ENCODE peak calls at places on chromosomes 7 and 10, in four cellular contexts. W is K562, D is GM12878, F is HepG2. E is an unnamed sample.

GRCh38 chr7:66671034-66671433 is 42.4 kb downstream of the KCTD7 start:
- DNase-seq in F (no peak), W (no peak), D (no peak), E (no peak)

GRCh38 chr10:78277734-78278404 is 244.2 kb downstream of the RPS24 start:
- DNase-seq in W (no peak), F (no peak), D (no peak), E (no peak)

GRCh38 chr7:12391922-12392615 is 11.6 kb downstream of the VWDE start:
- DNase-seq in D (no peak), F (no peak), W (no peak), E (no peak)

GRCh38 chr7:146948708-146949107 is 832.1 kb downstream of the CNTNAP2 start:
- DNase-seq in D (no peak), W (no peak), F (no peak), E (no peak)

GRCh38 chr10:92691591-92692084 is 1.9 kb downstream of the HHEX start:
- DNase-seq in F (no peak), W (peak), D (no peak), E (peak)

GRCh38 chr10:127945335-127945734 is 38.4 kb downstream of the PTPRE start:
- DNase-seq in D (no peak), W (no peak), F (no peak), E (no peak)

GRCh38 chr7:42065942-42066341 is 171.1 kb downstream of the GLI3 start:
- DNase-seq in D (no peak), W (no peak), F (no peak), E (no peak)

GRCh38 chr7:88239852-88240251 is 20.0 kb upstream of the SRI start:
- DNase-seq in F (no peak), D (no peak), W (no peak), E (no peak)

GRCh38 chr10:52644678-52645434 is 127.7 kb downstream of the MBL2 start:
- DNase-seq in D (no peak), F (peak), W (peak), E (peak)

GRCh38 chr10:69733791-69734261 is 67.9 kb upstream of the COL13A1 start:
- DNase-seq in F (no peak), W (peak), D (no peak), E (no peak)

GRCh38 chr7:157490465-157490912 is 153.7 kb downstream of the DNAJB6 start:
- DNase-seq in W (peak), D (peak), F (peak), E (no peak)

GRCh38 chr7:93843260-93843659 is 47.3 kb downstream of the TFPI2 start:
- DNase-seq in W (no peak), F (no peak), D (no peak), E (no peak)

GRCh38 chr7:29991937-29992336 is 2.3 kb upstream of the SCRN1 start:
- DNase-seq in F (no peak), W (no peak), D (no peak), E (no peak)

GRCh38 chr10:17954856-17955255 is 3.1 kb downstream of the SLC39A12 start:
- DNase-seq in W (no peak), D (no peak), F (no peak), E (no peak)

GRCh38 chr10:69334258-69335062 is 56.2 kb downstream of the HK1 start:
- DNase-seq in W (peak), D (no peak), F (no peak), E (no peak)

GRCh38 chr10:3612183-3613001 is 172.6 kb downstream of the KLF6 start:
- DNase-seq in D (no peak), F (no peak), W (no peak), E (no peak)

GRCh38 chr7:73838642-73839041 is 3.7 kb downstream of the METTL27 start:
- DNase-seq in W (no peak), F (no peak), D (no peak), E (no peak)

GRCh38 chr10:35127289-35127891 is 744 bp downstream of the CREM start:
- DNase-seq in W (peak), D (no peak), F (peak), E (peak)

GRCh38 chr7:76364198-76364584 is 5.4 kb upstream of the YWHAG start:
- DNase-seq in D (no peak), F (no peak), W (no peak), E (no peak)

GRCh38 chr7:122013070-122013469 is 131.0 kb downstream of the AASS start:
- DNase-seq in D (no peak), W (no peak), F (no peak), E (no peak)

GRCh38 chr7:75856562-75856961 is 22.3 kb upstream of the RHBDD2 start:
- DNase-seq in W (no peak), D (no peak), F (no peak), E (no peak)

GRCh38 chr10:11819027-11819426 is 4.1 kb upstream of the PROSER2 start:
- DNase-seq in D (no peak), W (no peak), F (no peak), E (no peak)

GRCh38 chr7:138006106-138006505 is 4.2 kb upstream of the CREB3L2 start:
- DNase-seq in D (no peak), W (no peak), F (no peak), E (no peak)

GRCh38 chr7:157046681-157047080 is 36.2 kb upstream of the MNX1 start:
- DNase-seq in D (no peak), W (peak), F (no peak), E (no peak)

GRCh38 chr10:97065128-97065527 is 120.6 kb downstream of the SLIT1 start:
- DNase-seq in F (no peak), W (no peak), D (no peak), E (no peak)

GRCh38 chr10:62380002-62380401 is 5.8 kb downstream of the ZNF365 start:
- DNase-seq in W (no peak), D (no peak), F (peak), E (no peak)

GRCh38 chr10:132714096-132714721 is 71.7 kb downstream of the NKX6-2 start:
- DNase-seq in W (no peak), F (no peak), D (no peak), E (peak)

GRCh38 chr10:30059209-30060107 is at the start of gene JCAD:
- DNase-seq in F (no peak), D (no peak), W (peak), E (peak)

GRCh38 chr10:61882621-61883375 is 18.7 kb upstream of the ARID5B start:
- DNase-seq in D (no peak), F (no peak), W (no peak), E (no peak)

GRCh38 chr10:74883428-74883827 is 57.0 kb downstream of the KAT6B start:
- DNase-seq in F (no peak), D (no peak), W (no peak), E (no peak)
- TF ChIP-seq ETV6 in F (no peak), D (no peak), W (no peak), E (no peak)

GRCh38 chr7:14054125-14054524 is 64.7 kb upstream of the ETV1 start:
- DNase-seq in F (no peak), D (no peak), W (no peak), E (no peak)
- TF ChIP-seq MAX in F (no peak), D (no peak), W (no peak), E (no peak)

DNA sequence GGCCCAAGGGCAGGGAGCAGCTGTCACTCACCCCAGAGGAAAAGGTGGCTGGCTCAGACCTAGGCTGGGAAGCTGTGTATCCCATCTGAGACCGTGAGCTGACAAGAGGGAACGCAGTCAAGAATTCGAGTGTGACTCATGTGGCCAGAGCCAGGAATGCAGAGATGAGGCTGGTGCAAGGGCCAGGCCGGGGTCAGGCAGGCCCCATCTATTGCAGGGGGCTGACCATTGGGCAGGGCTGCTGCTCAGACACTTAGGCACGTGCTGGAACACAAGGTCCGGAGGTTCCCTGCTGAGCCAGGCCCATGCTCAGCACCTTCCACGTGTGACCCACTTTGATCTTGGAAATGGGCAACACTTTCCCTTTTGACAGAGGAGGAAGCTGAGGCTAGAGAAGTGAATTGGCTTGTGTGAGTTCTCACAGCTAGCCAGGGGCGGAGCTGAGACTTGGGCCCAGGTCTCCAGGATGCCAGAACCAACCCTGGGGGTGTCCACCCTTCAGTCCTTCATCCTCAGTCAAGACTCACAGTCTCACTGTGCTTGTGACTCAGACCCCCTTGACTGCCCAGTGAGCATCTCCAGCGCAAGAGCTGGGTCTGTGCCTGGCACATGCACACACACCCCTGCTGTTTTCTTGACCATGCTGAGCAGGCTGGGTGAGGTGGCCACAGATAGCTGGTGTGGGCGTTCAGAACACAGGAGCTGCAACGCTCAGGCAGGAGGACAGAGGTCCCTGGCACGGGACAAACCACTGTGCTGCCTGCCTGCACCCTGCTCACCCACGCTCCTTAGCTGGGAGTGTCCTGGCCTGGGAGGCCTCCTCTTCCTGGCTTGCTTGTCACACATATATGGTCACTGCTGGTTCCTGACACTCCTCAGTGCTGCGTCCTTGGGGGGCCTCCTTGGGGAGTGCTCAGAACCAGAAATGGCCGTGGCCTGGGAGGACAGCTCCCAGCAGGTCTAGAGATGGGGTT is 47.6 kb upstream of the PPIF start:
- DNase-seq in W (no peak), F (no peak), D (no peak), E (no peak)
- TF ChIP-seq ETV6 in W (no peak), F (no peak), D (no peak), E (no peak)

GRCh38 chr7:8037151-8037550 is 68.6 kb downstream of the GLCCI1 start:
- DNase-seq in F (no peak), W (no peak), D (no peak), E (no peak)
- TF ChIP-seq MAX in F (no peak), W (no peak), D (no peak), E (no peak)

DNA sequence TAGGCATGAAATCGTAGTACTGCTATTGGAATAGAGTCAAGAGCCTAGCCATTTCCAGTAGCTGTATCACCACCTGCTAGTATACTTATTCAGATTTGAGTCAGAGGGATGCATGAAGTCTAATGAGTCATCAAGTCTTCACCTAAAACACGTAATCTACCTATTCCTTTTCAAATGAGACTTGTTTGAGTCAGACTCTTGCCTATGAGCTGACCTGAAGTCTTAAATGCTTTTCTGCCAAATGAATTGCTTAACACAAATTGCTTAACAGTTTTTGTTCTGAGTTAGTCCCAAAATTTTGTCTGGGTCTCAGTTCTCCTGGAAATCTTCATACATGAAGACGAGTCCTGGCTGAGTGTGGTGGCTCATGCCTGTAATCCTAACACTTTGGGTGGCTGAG is 165.2 kb downstream of the GNAT3 start:
- DNase-seq in F (no peak), W (no peak), D (no peak), E (no peak)
- TF ChIP-seq ETV6 in F (no peak), W (no peak), D (no peak), E (no peak)

GRCh38 chr10:116557305-116557880 is 11.7 kb downstream of the PNLIP start:
- DNase-seq in W (no peak), F (no peak), D (no peak), E (no peak)

GRCh38 chr10:116554628-116555027 is 8.9 kb downstream of the PNLIP start:
- DNase-seq in F (no peak), D (no peak), W (no peak), E (no peak)

GRCh38 chr10:116555882-116556281 is 10.2 kb downstream of the PNLIP start:
- DNase-seq in F (no peak), W (no peak), D (no peak), E (no peak)

GRCh38 chr10:116548301-116548700 is 2.6 kb downstream of the PNLIP start:
- DNase-seq in F (no peak), D (no peak), W (no peak), E (no peak)

GRCh38 chr10:116553378-116553980 is 7.7 kb downstream of the PNLIP start:
- DNase-seq in F (no peak), D (no peak), W (no peak), E (no peak)
- TF ChIP-seq MAX in F (no peak), D (no peak), W (no peak), E (no peak)

GRCh38 chr10:59719374-59719773 is 9.7 kb upstream of the SLC16A9 start:
- DNase-seq in D (no peak), W (no peak), F (no peak), E (no peak)

GRCh38 chr10:59713196-59713821 is 3.7 kb upstream of the SLC16A9 start:
- DNase-seq in W (peak), F (no peak), D (no peak), E (no peak)

GRCh38 chr10:59720377-59720776 is 10.7 kb upstream of the SLC16A9 start:
- DNase-seq in D (no peak), F (no peak), W (no peak), E (no peak)

GRCh38 chr10:59718246-59718645 is 8.6 kb upstream of the SLC16A9 start:
- DNase-seq in D (no peak), F (no peak), W (no peak), E (no peak)
- TF ChIP-seq ETV6 in D (no peak), F (no peak), W (no peak), E (no peak)

E was measured in WTC11.